ENCODE peak calls at places on chromosomes 5 and 9, in six cellular contexts. S is PC-3, X is mammary epithelial cell, D is HCT116, Q is H9, J is IMR-90. R is an unnamed sample.

GRCh38 chr5:157232706-157233105 is 33.2 kb upstream of the CYFIP2 start:
- DNase-seq in J (no peak), S (no peak), X (no peak), D (no peak), Q (no peak), R (no peak)

GRCh38 chr9:27495480-27496133 is 28.5 kb upstream of the IFNK start:
- DNase-seq in D (no peak), S (no peak), X (no peak), J (no peak), Q (no peak), R (no peak)

GRCh38 chr5:158013939-158014338 is 155.0 kb upstream of the CLINT1 start:
- DNase-seq in X (peak), S (peak), D (no peak), Q (peak), J (peak), R (peak)

GRCh38 chr5:65994117-65994786 is 67.9 kb downstream of the ERBIN start:
- DNase-seq in X (no peak), J (no peak), Q (no peak), D (no peak), S (no peak), R (no peak)

GRCh38 chr9:84140535-84141101 is 160.0 kb downstream of the RMI1 start:
- DNase-seq in D (no peak), Q (peak), S (no peak), X (no peak), J (peak), R (no peak)

GRCh38 chr5:169694221-169694620 is 57.1 kb downstream of the DOCK2 start:
- DNase-seq in X (no peak), S (no peak), D (no peak), J (peak), Q (no peak), R (no peak)

GRCh38 chr9:131228988-131229387 is 47.3 kb downstream of the FAM78A start:
- DNase-seq in D (no peak), X (no peak), J (peak), S (no peak), Q (no peak), R (peak)

GRCh38 chr9:91243029-91243428 is 118.7 kb downstream of the AUH start:
- DNase-seq in Q (no peak), J (no peak), S (no peak), D (no peak), X (no peak), R (no peak)

GRCh38 chr9:96192710-96193109 is 109.3 kb downstream of the HSD17B3 start:
- DNase-seq in X (no peak), Q (no peak), J (no peak), S (no peak), D (no peak), R (no peak)

GRCh38 chr5:139979943-139980342 is 63.2 kb downstream of the NRG2 start:
- DNase-seq in S (no peak), Q (no peak), D (no peak), J (no peak), X (no peak), R (no peak)

GRCh38 chr9:10268500-10269485 is 344.0 kb downstream of the PTPRD start:
- DNase-seq in J (peak), S (peak), D (no peak), X (peak), Q (peak), R (peak)

GRCh38 chr9:98962181-98962560 is 18.5 kb downstream of the COL15A1 start:
- DNase-seq in J (peak), X (no peak), Q (no peak), S (no peak), D (no peak), R (no peak)

GRCh38 chr5:60856059-60856458 is 12.0 kb upstream of the ELOVL7 start:
- DNase-seq in D (no peak), Q (no peak), S (no peak), J (peak), X (peak), R (no peak)

GRCh38 chr5:143586781-143587362 is 183.4 kb upstream of the NR3C1 start:
- DNase-seq in D (no peak), X (no peak), J (no peak), S (no peak), Q (no peak), R (no peak)

GRCh38 chr9:34501889-34502425 is 20.8 kb downstream of the ENHO start:
- DNase-seq in J (peak), D (no peak), S (peak), Q (peak), X (no peak), R (peak)

GRCh38 chr5:139698461-139699146 is 50.5 kb downstream of the CXXC5 start:
- DNase-seq in J (peak), S (no peak), D (no peak), X (peak), Q (peak), R (peak)

GRCh38 chr5:13991365-13991764 is 46.9 kb upstream of the DNAH5 start:
- DNase-seq in Q (no peak), S (no peak), D (no peak), X (no peak), J (no peak), R (no peak)

GRCh38 chr9:96859461-96860198 is 5.3 kb upstream of the ZNF782 start:
- DNase-seq in X (peak), J (peak), Q (no peak), D (no peak), S (peak), R (no peak)

GRCh38 chr5:1387059-1387755 is 42.3 kb upstream of the CLPTM1L start:
- DNase-seq in J (no peak), D (no peak), S (no peak), X (no peak), Q (no peak), R (no peak)

GRCh38 chr5:137619191-137619870 is 116.6 kb downstream of the KLHL3 start:
- DNase-seq in Q (no peak), S (peak), J (peak), D (no peak), X (peak), R (no peak)

GRCh38 chr9:130213898-130214761 is 41.9 kb downstream of the NCS1 start:
- DNase-seq in X (no peak), S (no peak), D (no peak), J (peak), Q (peak), R (no peak)

GRCh38 chr5:176660860-176661641 is 13.8 kb downstream of the TSPAN17 start:
- DNase-seq in S (peak), D (peak), J (peak), X (peak), Q (peak), R (peak)

GRCh38 chr5:20678814-20679298 is 690.9 kb upstream of the CDH18 start:
- DNase-seq in S (peak), J (peak), D (no peak), Q (no peak), X (peak), R (no peak)
- H2AFZ ChIP-seq in S (peak), J (no peak), D (no peak), Q (no peak), X (peak), R (no peak)

DNA sequence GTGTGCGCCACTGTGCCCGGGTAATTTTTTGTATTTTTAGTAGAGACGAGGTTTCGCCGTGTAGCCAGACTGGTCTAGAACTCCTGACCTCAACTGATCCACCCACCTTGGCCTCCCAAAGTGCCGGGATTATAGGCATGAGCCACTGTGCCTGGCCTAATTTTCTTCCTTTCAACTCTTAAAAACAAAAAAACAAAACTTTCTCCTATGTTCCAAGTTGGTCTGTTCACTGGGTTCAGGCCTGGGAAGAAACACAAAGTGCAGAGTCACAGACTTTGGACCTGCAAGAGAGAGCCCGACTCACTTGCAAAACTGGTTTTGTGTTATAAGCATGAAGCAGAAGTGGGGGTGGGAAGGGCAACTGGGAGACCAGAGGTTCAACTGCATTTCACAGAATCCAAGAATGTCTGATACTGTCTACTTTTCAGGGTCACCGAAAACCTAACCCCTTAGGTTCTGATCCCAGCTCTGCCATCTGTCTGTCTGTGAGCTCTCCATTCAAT is 5.2 kb upstream of the HDHD3 start:
- DNase-seq in S (peak), D (no peak), Q (no peak), X (peak), J (no peak), R (no peak)
- H3K27ac ChIP-seq in S (peak), D (no peak), Q (no peak), X (no peak), J (no peak), R (no peak)

GRCh38 chr5:159417170-159417569 is 86.9 kb upstream of the IL12B start:
- DNase-seq in J (no peak), D (no peak), S (no peak), X (no peak), Q (no peak), R (no peak)

GRCh38 chr5:159422371-159422770 is 92.1 kb upstream of the IL12B start:
- DNase-seq in D (no peak), J (peak), X (no peak), Q (no peak), S (no peak), R (no peak)

GRCh38 chr5:159415301-159415937 is 85.1 kb upstream of the IL12B start:
- DNase-seq in D (no peak), S (no peak), X (no peak), J (no peak), Q (no peak), R (no peak)

GRCh38 chr5:159416438-159416837 is 86.2 kb upstream of the IL12B start:
- DNase-seq in D (no peak), S (no peak), Q (no peak), X (no peak), J (no peak), R (no peak)

DNA sequence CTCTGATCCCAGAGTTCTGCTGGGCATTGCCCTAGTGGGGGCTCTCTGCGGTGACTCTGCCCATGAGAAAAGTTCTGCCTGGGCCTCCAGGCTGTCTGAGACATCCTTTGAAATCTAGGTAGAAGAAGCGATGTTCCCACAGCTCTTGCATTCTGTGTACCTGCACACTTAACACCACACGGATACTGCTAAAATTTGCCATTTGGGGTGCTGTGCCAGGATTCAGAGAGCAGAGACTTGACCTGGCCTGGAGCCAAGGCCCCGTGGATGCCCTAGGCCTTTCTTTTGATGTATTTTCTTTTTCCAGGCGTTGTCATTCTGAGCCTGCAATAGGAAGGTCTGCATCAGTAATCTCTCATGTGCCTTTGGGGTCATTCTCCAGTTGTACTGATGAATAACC is 89.3 kb upstream of the IL12B start:
- DNase-seq in J (no peak), X (no peak), Q (peak), D (no peak), S (no peak), R (no peak)
- TF ChIP-seq CTCF in J (no peak), X (no peak), Q (peak), D (no peak), S (peak), R (no peak)

GRCh38 chr5:103293099-103293498 is 34.5 kb downstream of the MACIR start:
- DNase-seq in J (no peak), D (no peak), Q (no peak), X (no peak), S (no peak), R (no peak)

GRCh38 chr5:103295871-103296270 is 37.3 kb downstream of the MACIR start:
- DNase-seq in J (no peak), S (no peak), D (no peak), X (no peak), Q (no peak), R (no peak)

GRCh38 chr5:103295424-103295823 is 36.9 kb downstream of the MACIR start:
- DNase-seq in S (no peak), J (no peak), X (no peak), D (no peak), Q (no peak), R (no peak)

GRCh38 chr5:103293719-103294118 is 35.2 kb downstream of the MACIR start:
- DNase-seq in J (no peak), X (no peak), Q (no peak), S (no peak), D (no peak), R (no peak)

GRCh38 chr5:103298557-103298956 is 40.0 kb downstream of the MACIR start:
- DNase-seq in Q (no peak), S (no peak), J (no peak), D (no peak), X (no peak), R (no peak)
- H2AFZ ChIP-seq in Q (no peak), S (no peak), J (no peak), D (no peak), X (no peak), R (no peak)

GRCh38 chr5:150137997-150138396 is 17.6 kb downstream of the PDGFRB start:
- DNase-seq in S (no peak), D (no peak), X (no peak), J (peak), Q (no peak), R (peak)

GRCh38 chr5:150136841-150137167 is 18.8 kb downstream of the PDGFRB start:
- DNase-seq in D (no peak), S (no peak), X (no peak), Q (no peak), J (no peak), R (no peak)

GRCh38 chr5:150137168-150137957 is 18.3 kb downstream of the PDGFRB start:
- DNase-seq in X (no peak), J (peak), S (no peak), D (no peak), Q (peak), R (peak)

GRCh38 chr5:150135557-150135956 is 20.1 kb downstream of the PDGFRB start:
- DNase-seq in S (no peak), Q (no peak), J (no peak), D (no peak), X (no peak), R (no peak)

DNA sequence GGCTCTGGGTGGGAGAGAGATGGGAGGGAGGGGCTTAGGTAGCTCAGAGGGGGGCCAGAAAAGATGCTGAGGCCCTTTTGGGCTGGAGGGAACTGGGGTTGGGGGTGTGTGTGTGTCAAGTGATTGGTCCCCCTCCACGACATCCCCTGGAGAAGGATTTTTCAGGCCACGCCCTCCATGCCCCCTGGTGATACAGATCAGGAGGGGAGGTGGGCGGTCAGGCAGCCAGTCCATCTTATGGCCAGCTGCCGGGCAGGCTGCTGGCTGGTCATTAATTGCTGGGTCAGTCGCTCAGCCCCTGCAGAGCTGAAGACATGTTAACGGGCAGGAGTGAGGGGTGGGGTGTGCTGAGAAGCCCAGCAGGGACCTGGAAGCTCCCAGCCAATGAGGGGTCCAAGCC is 19.4 kb downstream of the PDGFRB start:
- DNase-seq in Q (no peak), D (no peak), X (no peak), J (no peak), S (no peak), R (no peak)
- H3K27ac ChIP-seq in Q (no peak), D (no peak), X (no peak), J (peak), S (no peak), R (no peak)

DNA sequence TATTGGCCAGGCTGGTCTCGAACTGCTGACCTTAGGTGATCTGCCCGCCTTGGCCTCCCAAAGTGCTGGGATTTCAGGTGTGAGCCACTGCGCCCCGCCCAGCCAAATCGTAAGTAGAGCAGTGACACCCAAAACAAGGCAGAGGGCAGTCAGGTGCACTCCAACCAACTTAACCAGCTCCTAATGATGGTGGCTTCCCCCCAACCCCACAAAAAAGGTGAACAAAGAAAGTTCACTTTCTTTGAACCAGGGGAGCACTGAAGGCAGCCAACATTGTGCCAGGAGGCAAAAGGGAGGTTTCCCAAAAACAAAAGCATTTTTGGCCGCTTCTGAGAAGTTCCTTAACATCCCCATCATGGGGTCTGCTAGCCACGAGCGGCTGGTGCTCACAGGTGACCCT is 9.6 kb downstream of the GMCL2 start:
- DNase-seq in Q (peak), X (no peak), D (no peak), S (no peak), J (no peak), R (no peak)
- TF ChIP-seq CTCF in Q (peak), X (no peak), D (no peak), S (no peak), J (no peak), R (no peak)

GRCh38 chr9:16469184-16469583 is 401.3 kb downstream of the BNC2 start:
- DNase-seq in S (no peak), J (no peak), D (no peak), X (no peak), Q (no peak), R (no peak)
- H2AFZ ChIP-seq in S (no peak), J (no peak), D (no peak), X (no peak), Q (no peak), R (no peak)

R was measured in endothelial cell of umbilical vein.